ENCODE peak calls at places on chromosomes 13 and 19, in five cellular contexts. H is HL-60, P is fibroblast of pulmonary artery, A is cardiac muscle cell, L is tibial nerve. R is an unnamed sample.

GRCh38 chr13:67137044-67137735 is 92.9 kb downstream of the PCDH9 start:
- DNase-seq in P (peak), H (no peak), L (no peak), A (no peak), R (no peak)

GRCh38 chr13:112182251-112182650 is 115.3 kb downstream of the SOX1 start:
- DNase-seq in H (no peak), L (no peak), A (no peak), P (no peak), R (no peak)

GRCh38 chr13:107867701-107868661 is 347.4 kb downstream of the LIG4 start:
- DNase-seq in P (peak), L (no peak), H (peak), A (peak), R (no peak)

GRCh38 chr19:50500060-50500752 is 10.8 kb downstream of the JOSD2 start:
- DNase-seq in H (no peak), A (peak), P (no peak), L (no peak), R (no peak)

GRCh38 chr19:45442927-45443461 is 19.3 kb upstream of the ERCC1 start:
- DNase-seq in H (peak), A (no peak), P (peak), L (peak), R (peak)

GRCh38 chr19:4369888-4370260 is 26.5 kb downstream of the MPND start:
- DNase-seq in A (peak), H (peak), L (no peak), P (no peak), R (peak)

GRCh38 chr19:57887195-57887941 is 1.5 kb downstream of the ZNF814 start:
- DNase-seq in L (no peak), P (peak), H (no peak), A (peak), R (no peak)

GRCh38 chr13:114149774-114150740 is 17.6 kb upstream of the RASA3 start:
- DNase-seq in P (no peak), A (no peak), H (no peak), L (no peak), R (no peak)

GRCh38 chr19:46447006-46447405 is 18.3 kb upstream of the PNMA8C start:
- DNase-seq in P (no peak), H (no peak), A (no peak), L (no peak), R (no peak)

GRCh38 chr13:84446972-84447700 is 564.9 kb upstream of the SLITRK1 start:
- DNase-seq in L (no peak), P (peak), A (peak), H (no peak), R (no peak)

GRCh38 chr13:24747248-24748151 is 16.5 kb upstream of the RNF17 start:
- DNase-seq in H (peak), A (peak), L (no peak), P (no peak), R (no peak)

GRCh38 chr13:105343134-105343806 is 1192.2 kb downstream of the EFNB2 start:
- DNase-seq in H (no peak), L (no peak), A (no peak), P (peak), R (no peak)

GRCh38 chr13:109720758-109721184 is 65.6 kb downstream of the IRS2 start:
- DNase-seq in H (no peak), A (no peak), L (no peak), P (no peak), R (no peak)

GRCh38 chr19:2290441-2291184 is 8.6 kb upstream of the PEAK3 start:
- DNase-seq in H (no peak), A (no peak), P (no peak), L (no peak), R (no peak)

GRCh38 chr13:93249259-93249917 is 22.8 kb downstream of the GPC6 start:
- DNase-seq in L (no peak), P (peak), A (no peak), H (no peak), R (no peak)

GRCh38 chr13:93249918-93250306 is 23.3 kb downstream of the GPC6 start:
- DNase-seq in H (no peak), A (no peak), L (no peak), P (no peak), R (no peak)

GRCh38 chr13:93244918-93245280 is 18.3 kb downstream of the GPC6 start:
- DNase-seq in P (peak), H (no peak), L (no peak), A (no peak), R (no peak)

GRCh38 chr13:93246069-93246468 is 19.5 kb downstream of the GPC6 start:
- DNase-seq in L (no peak), H (no peak), A (no peak), P (no peak), R (no peak)

DNA sequence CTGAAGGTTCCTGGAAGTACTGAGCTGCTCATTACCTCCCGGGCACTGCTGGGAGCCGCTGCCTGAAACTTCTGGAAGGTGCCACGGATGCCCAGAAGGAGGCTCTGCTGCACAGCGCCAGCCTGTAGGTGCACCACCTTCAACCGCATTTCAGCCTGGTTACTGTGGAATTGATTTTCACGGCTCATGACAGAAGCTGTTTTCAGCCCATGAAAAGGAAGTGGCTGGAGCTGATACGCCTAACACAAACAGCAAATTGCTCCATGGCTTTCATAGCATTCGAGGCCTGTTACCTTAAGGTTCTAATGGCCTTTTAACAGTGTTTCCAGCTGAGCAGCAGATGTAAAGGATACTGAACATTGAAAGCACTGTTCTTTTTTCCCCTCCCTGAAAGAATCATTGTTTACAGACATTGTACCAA is 22.0 kb downstream of the GPC6 start:
- DNase-seq in H (no peak), L (no peak), P (peak), A (peak), R (no peak)
- TF ChIP-seq CTCF in H (no peak), L (no peak), P (peak), A (peak), R (no peak)

GRCh38 chr19:1223018-1223855 is 14.6 kb downstream of the CBARP start:
- DNase-seq in A (no peak), H (peak), L (no peak), P (peak), R (no peak)
- TF ChIP-seq CTCF in A (peak), H (peak), L (no peak), P (peak), R (peak)

GRCh38 chr19:32870981-32871451 is 1.4 kb upstream of the SLC7A9 start:
- DNase-seq in A (no peak), L (no peak), H (no peak), P (no peak), R (no peak)
- TF ChIP-seq CTCF in A (no peak), L (no peak), H (no peak), P (no peak), R (no peak)

DNA sequence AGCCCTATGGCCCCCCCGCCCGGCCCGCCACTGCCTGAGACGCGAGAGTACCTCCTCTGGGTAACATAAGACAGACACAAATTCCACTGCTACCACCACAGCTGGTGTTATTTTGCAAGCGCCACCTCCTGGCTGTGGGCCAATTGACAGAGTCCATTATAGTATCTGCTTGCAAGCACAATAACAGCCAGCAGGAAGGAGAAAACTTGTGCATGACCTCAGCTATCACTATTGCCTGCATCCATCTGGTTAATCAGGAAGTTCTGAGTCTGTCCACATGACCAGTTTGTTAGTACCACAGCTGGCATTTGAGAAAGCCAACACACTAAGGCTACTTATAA is 25.3 kb upstream of the OR10H2 start:
- DNase-seq in A (no peak), H (peak), L (peak), P (peak), R (peak)
- TF ChIP-seq CTCF in A (no peak), H (no peak), L (no peak), P (no peak), R (no peak)

GRCh38 chr13:98438246-98439135 is 138.4 kb downstream of the STK24 start:
- DNase-seq in L (no peak), P (no peak), H (no peak), A (no peak), R (no peak)
- TF ChIP-seq CTCF in L (no peak), P (no peak), H (no peak), A (no peak), R (no peak)

GRCh38 chr19:38812841-38813320 is at the start of gene LGALS4:
- DNase-seq in H (no peak), P (no peak), A (no peak), L (no peak), R (no peak)
- TF ChIP-seq CTCF in H (no peak), P (no peak), A (no peak), L (no peak), R (no peak)

DNA sequence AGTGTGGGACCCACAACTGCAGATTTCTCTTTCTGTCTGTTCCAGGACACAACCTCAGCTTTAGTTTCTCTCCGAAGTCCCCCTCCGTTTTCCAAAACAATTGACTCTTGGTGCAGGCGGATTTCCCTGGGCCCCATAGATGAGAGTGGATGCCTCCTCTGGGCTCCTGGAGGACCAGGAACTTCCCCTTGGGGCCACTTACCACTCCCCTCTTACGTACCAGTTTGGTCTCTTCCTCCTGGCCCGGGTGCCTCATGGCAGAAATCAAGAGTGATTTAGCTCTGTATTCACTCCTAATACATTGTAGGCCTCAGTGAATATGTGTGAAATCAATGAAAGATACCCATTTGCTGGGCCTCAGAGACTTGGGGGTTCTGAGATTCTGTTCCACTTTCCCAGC is 34.4 kb downstream of the PPP2R1A start:
- DNase-seq in P (no peak), L (no peak), H (no peak), A (no peak), R (no peak)
- TF ChIP-seq CTCF in P (no peak), L (no peak), H (no peak), A (no peak), R (no peak)

GRCh38 chr19:38519168-38519567 is 85.7 kb downstream of the RYR1 start:
- DNase-seq in L (no peak), H (no peak), P (no peak), A (no peak), R (no peak)

GRCh38 chr19:38515906-38516305 is 82.4 kb downstream of the RYR1 start:
- DNase-seq in A (no peak), L (no peak), P (no peak), H (no peak), R (no peak)

GRCh38 chr19:38517321-38517720 is 83.8 kb downstream of the RYR1 start:
- DNase-seq in H (no peak), L (no peak), P (no peak), A (no peak), R (no peak)

GRCh38 chr19:38514812-38515633 is 81.5 kb downstream of the RYR1 start:
- DNase-seq in A (peak), H (peak), L (peak), P (peak), R (no peak)

DNA sequence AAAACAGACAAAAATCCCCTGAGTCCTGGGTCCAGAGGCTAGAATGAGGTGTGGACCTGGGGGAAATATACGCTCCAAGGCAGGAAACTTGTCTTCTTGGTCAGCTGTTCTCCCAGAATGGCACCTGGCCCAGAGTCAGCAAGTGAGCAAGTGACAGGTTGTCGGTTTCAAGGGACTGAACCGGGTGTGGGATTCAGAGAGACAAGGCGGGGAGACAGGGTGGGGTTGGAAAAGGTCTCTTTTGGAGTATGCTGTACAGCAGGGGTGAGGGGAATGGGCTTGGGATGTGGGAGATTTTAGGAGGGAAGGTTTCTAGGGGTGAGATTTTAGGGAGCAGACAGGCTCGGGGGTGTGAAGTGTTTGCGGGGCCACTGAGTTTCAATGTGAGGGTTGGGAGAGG is 83.3 kb downstream of the RYR1 start:
- DNase-seq in A (no peak), H (no peak), P (no peak), L (no peak), R (no peak)
- TF ChIP-seq CTCF in A (no peak), H (no peak), P (no peak), L (no peak), R (no peak)

R was measured in CD14-positive monocyte.